ENCODE peak calls at places on chromosomes 16 and 17, in five cellular contexts. B is GM12892, X is H1, Q is GM12878, R is HepG2. E is an unnamed sample.

GRCh38 chr16:67459066-67459857 is 21.7 kb downstream of the ATP6V0D1 start:
- DNase-seq in B (no peak), X (no peak), Q (no peak), R (peak), E (no peak)

GRCh38 chr17:64502809-64503208 is 3.3 kb downstream of the DDX5 start:
- DNase-seq in B (no peak), X (no peak), Q (no peak), R (no peak), E (no peak)

GRCh38 chr16:49866533-49867155 is 10.7 kb upstream of the ZNF423 start:
- DNase-seq in B (no peak), X (peak), Q (no peak), R (no peak), E (no peak)

GRCh38 chr17:74192950-74193781 is 10.3 kb upstream of the RPL38 start:
- DNase-seq in B (no peak), X (no peak), Q (no peak), R (peak), E (no peak)

GRCh38 chr17:36920032-36921000 is 17.0 kb upstream of the LHX1 start:
- DNase-seq in B (no peak), X (peak), Q (no peak), R (no peak), E (no peak)

GRCh38 chr17:31068291-31068690 is 26.5 kb upstream of the NF1 start:
- DNase-seq in B (peak), X (peak), Q (no peak), R (peak), E (no peak)

GRCh38 chr17:47205419-47205963 is 3.7 kb upstream of the MYL4 start:
- DNase-seq in B (no peak), X (peak), Q (peak), R (no peak), E (no peak)

GRCh38 chr17:10119203-10120112 is 78.9 kb downstream of the GAS7 start:
- DNase-seq in B (no peak), X (no peak), Q (peak), R (no peak), E (no peak)

GRCh38 chr17:34166394-34166793 is 88.7 kb upstream of the CCL2 start:
- DNase-seq in B (no peak), X (no peak), Q (no peak), R (no peak), E (no peak)

GRCh38 chr16:88653101-88653500 is 2.2 kb upstream of the CYBA start:
- DNase-seq in B (no peak), X (no peak), Q (no peak), R (no peak), E (no peak)

GRCh38 chr17:57588086-57588485 is 157.0 kb downstream of the CCDC182 start:
- DNase-seq in B (no peak), X (no peak), Q (no peak), R (no peak), E (no peak)

GRCh38 chr16:35733971-35734702 is 2274.7 kb downstream of the TP53TG3F start:
- DNase-seq in B (peak), X (no peak), Q (no peak), R (no peak), E (no peak)

GRCh38 chr17:28519236-28519635 is 13.1 kb downstream of the FOXN1 start:
- DNase-seq in B (no peak), X (no peak), Q (no peak), R (no peak), E (no peak)

GRCh38 chr17:48681609-48682008 is 40.7 kb downstream of the PRAC1 start:
- DNase-seq in B (no peak), X (no peak), Q (no peak), R (no peak), E (no peak)

GRCh38 chr16:57091200-57091989 is 988 bp upstream of the CPNE2 start:
- DNase-seq in B (no peak), X (peak), Q (no peak), R (peak), E (no peak)

GRCh38 chr16:65121870-65122723 is at the start of gene CDH11:
- DNase-seq in B (no peak), X (peak), Q (no peak), R (no peak), E (no peak)

GRCh38 chr17:17018612-17019429 is 23.4 kb upstream of the MPRIP start:
- DNase-seq in B (no peak), X (no peak), Q (no peak), R (no peak), E (no peak)
- TF ChIP-seq TAF1 in B (no peak), X (no peak), Q (no peak), R (no peak), E (no peak)

GRCh38 chr17:77959216-77959925 is 868 bp downstream of the TNRC6C start:
- DNase-seq in B (peak), X (peak), Q (no peak), R (no peak), E (peak)

GRCh38 chr17:77958716-77959215 is 263 bp downstream of the TNRC6C start:
- DNase-seq in B (no peak), X (no peak), Q (no peak), R (no peak), E (no peak)

GRCh38 chr17:77957215-77957868 is 1.2 kb upstream of the TNRC6C start:
- DNase-seq in B (no peak), X (no peak), Q (peak), R (no peak), E (no peak)

GRCh38 chr17:77959926-77960521 is 1.5 kb downstream of the TNRC6C start:
- DNase-seq in B (no peak), X (no peak), Q (no peak), R (no peak), E (no peak)

DNA sequence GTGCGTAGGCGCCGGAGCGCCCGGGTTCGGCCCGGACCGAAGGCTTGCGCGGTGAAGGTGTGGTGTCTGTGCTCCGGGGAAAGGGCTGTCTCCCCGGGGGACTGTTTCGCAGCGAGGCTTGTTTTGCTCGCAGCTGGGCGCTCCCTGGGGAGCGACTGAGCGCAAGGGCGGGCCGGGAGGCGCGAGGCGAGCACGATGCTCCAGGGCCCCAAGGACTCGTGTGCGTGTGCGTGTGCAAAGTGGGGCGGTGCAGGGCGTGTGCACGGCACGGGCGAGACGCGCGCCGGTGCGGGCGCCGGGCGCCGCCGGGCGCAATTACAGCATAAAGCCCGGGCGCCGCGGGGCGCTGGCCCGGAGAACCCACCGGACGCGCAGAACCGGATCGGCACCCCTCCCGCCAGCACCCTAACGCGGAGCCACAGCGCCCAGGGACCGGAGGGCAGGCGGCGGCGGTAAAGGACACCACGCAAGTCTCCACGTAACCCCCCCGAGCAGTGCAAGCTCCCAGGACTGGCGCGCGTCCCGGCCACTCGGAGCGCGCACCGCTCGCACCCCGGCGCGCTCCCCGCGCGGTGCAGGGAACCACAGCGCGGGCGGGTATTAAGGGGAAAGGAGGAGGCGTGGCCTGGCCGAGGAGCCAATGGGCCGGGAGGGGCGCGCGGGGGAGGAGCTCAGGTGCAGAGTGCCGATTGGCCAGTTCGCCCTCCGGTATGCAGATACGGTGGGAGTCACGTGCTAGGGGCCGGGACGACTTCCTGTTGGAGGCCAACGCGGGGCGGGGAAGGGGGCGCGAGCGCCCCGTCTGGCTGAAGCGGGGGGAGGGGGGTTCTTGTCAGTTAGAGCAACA is at the start of gene TNRC6C:
- DNase-seq in B (peak), X (peak), Q (peak), R (peak), E (peak)
- TF ChIP-seq POLR2A in B (peak), X (peak), Q (peak), R (peak), E (peak)

DNA sequence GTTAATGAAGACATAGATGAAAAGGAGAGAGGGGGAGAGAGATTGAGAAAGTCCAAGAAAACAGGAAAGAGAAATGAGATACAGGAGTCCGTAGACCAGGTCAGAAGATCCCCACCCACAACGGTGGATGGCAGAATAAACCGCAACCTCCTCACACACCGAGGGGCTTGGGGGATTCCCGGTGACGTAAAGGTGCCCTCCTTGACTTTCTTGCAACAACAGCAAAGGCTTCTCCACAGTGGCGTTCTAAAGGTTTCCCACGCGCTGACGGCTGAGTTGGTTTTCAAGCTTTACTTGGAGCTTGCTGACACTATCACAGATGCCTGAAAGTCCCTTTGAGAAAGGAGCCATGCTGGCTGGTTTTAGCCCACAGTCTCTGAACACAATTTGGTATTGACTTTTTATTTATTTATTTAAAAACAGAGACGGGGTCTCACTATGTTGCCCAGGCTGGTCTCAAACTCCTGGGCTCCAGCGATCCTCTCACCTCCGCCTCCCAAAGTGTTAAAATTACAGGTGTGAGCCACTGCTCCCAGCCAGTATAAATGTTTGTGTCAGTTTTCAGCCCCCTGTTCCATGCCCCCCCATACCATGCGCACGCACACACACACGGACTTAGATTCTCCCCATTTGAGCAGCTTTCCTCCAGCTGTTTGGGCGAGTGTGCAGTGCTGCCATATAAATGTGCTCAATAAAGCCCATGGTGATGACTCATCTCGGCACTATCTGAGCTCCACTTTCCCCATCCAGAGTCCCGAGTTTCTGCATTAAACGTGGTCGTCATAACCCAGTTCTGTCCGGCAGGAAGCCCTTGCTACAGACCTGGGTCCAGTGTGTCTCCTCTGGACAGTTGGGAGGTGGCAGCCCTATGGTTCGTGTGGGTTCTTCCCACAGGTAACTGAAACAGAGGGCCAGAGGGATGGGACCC is 33.0 kb upstream of the SEC14L1 start:
- DNase-seq in B (peak), X (no peak), Q (peak), R (no peak), E (no peak)
- TF ChIP-seq TAF1 in B (no peak), X (no peak), Q (no peak), R (no peak), E (no peak)

GRCh38 chr17:7394452-7395191 is at the start of gene PLSCR3:
- DNase-seq in B (peak), X (peak), Q (peak), R (peak), E (peak)
- TF ChIP-seq POLR2A in B (peak), X (peak), Q (peak), R (peak), E (peak)

DNA sequence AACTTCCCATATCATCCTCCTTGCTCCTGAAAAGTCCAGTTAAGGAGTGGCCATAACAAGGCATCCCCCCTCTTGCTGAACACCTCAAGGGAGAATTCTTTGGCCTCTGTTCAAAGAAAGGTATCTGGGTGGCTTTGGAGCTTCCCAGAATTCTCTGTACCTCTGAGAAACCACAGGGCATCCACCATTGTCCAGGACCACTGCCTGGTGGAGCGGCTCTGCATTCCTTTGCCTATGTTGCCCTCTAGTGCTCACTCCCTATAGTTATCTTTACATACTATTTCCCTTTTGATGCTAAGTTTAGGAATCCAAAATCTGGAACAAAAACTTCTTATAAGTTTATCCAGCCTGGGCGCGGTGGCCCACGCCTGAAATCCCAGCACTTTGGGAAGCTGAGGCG is 30.3 kb downstream of the CHD9NB start:
- DNase-seq in B (no peak), X (peak), Q (no peak), R (peak), E (peak)
- TF ChIP-seq TAF1 in B (no peak), X (no peak), Q (no peak), R (no peak), E (no peak)

DNA sequence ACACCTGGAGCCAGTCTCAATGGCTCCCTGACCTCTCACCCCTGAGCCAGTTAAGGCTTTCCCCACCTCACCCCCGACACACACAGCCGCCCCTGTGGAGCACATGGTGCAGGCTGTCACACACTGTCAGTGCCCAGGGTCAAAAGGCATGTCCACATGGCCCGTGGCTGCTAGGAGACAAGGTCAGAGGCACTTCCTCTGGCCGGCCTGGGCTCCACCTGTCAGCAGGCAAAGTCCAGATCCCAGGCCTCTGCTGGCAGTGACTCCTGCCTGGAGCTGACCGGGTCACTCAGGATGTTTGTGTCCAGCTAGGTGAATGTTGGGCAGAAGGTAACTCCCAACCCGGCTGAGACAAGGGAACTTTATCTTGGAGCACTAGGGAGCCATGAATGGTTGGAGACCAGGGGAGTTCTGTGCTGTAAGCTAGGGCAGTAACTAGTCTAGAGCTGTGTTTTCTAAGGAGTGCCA is 6.0 kb downstream of the SREBF1 start:
- DNase-seq in B (no peak), X (no peak), Q (no peak), R (peak), E (no peak)
- TF ChIP-seq POLR2A in B (no peak), X (no peak), Q (no peak), R (peak), E (no peak)

GRCh38 chr16:24996301-24996700 is 18.9 kb downstream of the ARHGAP17 start:
- DNase-seq in B (no peak), X (no peak), Q (no peak), R (no peak), E (no peak)
- TF ChIP-seq TAF1 in B (no peak), X (no peak), Q (no peak), R (no peak), E (no peak)

DNA sequence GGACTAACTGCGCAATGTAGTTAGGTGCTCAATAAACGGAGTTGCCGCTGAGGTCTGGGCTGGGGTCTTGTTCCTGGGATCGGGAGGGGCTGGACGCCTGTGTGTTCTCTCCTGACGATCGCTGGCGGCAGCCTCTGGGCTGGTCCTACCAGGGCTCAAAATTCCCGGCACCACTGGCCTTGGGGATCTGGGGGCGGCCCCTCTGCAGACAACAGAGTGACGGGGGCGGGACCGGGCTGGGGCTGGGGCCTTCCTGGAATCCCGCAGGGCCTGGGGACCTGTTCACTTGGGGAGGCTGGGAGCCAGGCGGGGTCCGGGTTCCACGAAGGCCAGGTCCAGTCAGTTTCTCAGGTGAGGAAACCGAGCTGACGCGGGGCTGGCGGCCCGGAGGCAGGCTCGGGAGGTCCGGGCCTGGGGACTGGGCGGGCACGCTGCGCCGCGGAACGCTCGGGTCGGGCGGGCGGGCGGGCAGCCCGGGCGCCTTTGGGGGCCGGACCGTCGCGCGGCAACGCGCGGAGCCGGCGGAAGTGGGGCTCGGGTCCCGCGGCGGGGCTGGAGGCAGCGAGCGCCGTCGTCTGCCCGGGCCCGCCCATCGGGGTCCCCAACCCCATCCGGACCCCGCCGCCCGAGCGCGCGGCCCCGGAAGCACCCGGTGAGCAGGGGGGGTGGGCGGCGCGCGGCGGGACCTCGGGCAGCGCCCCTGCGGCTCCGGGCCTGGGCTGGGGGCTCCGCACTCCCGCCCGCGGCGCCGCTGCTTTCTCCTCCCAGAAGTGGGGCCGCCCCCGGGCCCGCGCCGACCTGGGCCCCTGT is at the start of gene PIGQ:
- DNase-seq in B (peak), X (peak), Q (no peak), R (peak), E (peak)
- TF ChIP-seq POLR2A in B (no peak), X (peak), Q (peak), R (no peak), E (no peak)

GRCh38 chr16:73265124-73265838 is 217.4 kb upstream of the ZFHX3 start:
- DNase-seq in B (no peak), X (no peak), Q (no peak), R (no peak), E (no peak)

GRCh38 chr16:73262931-73263330 is 215.0 kb upstream of the ZFHX3 start:
- DNase-seq in B (no peak), X (no peak), Q (no peak), R (no peak), E (no peak)

GRCh38 chr16:73274140-73274539 is 226.2 kb upstream of the ZFHX3 start:
- DNase-seq in B (no peak), X (no peak), Q (no peak), R (no peak), E (no peak)

DNA sequence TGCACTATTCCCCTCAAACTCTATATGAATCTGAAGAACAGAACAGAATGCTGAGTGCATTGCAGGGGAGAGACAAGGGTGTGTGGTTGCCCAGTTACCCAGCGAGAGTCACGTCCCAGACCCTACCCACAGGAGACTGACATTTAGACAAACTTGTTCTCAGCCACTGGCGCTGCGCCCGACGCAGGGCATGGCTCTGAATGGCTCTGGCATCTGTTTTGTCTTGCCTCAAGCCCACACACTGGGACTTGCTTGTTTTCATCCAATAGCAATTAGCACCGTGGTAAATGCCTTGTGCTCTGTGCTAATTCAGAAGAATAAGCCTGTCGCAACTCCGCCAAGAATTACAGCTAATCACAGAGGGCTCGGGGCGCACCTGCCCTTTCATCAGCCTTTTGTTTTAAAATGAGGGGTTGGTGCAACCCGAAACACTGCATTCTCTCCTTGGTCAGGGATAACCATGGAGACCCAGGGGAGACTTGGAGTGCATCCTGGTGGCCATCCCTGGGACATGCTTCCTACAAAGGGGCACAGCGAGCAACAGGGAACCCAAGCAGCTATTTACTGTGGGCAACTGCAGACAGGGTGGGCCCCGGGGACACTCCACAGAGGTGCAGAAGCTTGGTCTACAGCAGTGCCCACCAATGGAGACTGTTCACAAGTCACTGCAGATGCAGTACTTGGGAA is 220.5 kb upstream of the ZFHX3 start:
- DNase-seq in B (no peak), X (no peak), Q (no peak), R (peak), E (no peak)
- TF ChIP-seq TAF1 in B (no peak), X (no peak), Q (no peak), R (no peak), E (no peak)

E was measured in GM12891.